ENCODE peak calls at places on chromosomes 11 and 22, in ten cellular contexts. Q is fibroblast of lung; B is prostate gland; I is CD8-positive, alpha-beta memory T cell; Z is Peyer's patch; T is thoracic aorta; S is left lung; A is aorta; F is GM23248; P is ovary. Y is an unnamed sample. For H3K4me1, the result is how much of the 10 kb centered on the place peaks cover.

GRCh38 chr22:21850660-21851059 is 16.8 kb downstream of the MAPK1 start:
- DNase-seq in B (no peak), Q (no peak), S (no peak), F (no peak), A (no peak), T (no peak), Z (no peak), I (no peak), P (no peak), Y (no peak)

GRCh38 chr11:78168539-78169477 is 19.6 kb downstream of the KCTD21 start:
- DNase-seq in F (peak), P (peak), B (peak), S (peak), A (peak), I (no peak), Q (peak), T (peak), Z (no peak), Y (peak)

GRCh38 chr11:47154738-47155570 is 21.7 kb downstream of the ARFGAP2 start:
- DNase-seq in I (no peak), Z (peak), T (no peak), Q (no peak), A (no peak), B (no peak), F (no peak), P (no peak), S (no peak), Y (no peak)

GRCh38 chr22:50530280-50530856 is 556 bp upstream of the TYMP start:
- DNase-seq in S (peak), I (no peak), Z (peak), Q (peak), P (peak), B (peak), T (no peak), F (peak), A (peak), Y (no peak)

GRCh38 chr11:118055966-118056365 is 20.9 kb upstream of the TMPRSS4 start:
- DNase-seq in F (no peak), I (no peak), P (no peak), Q (no peak), B (no peak), S (no peak), Z (no peak), A (no peak), T (no peak), Y (no peak)

GRCh38 chr11:134374891-134375550 is 37.0 kb downstream of the B3GAT1 start:
- DNase-seq in F (no peak), A (peak), I (no peak), Z (no peak), T (no peak), S (no peak), P (no peak), B (no peak), Q (no peak), Y (peak)

GRCh38 chr11:70606248-70606950 is 208.1 kb downstream of the CTTN start:
- DNase-seq in P (no peak), B (no peak), F (no peak), S (no peak), Q (no peak), Z (no peak), A (no peak), I (no peak), T (no peak), Y (no peak)

GRCh38 chr11:129460714-129461113 is 85.1 kb downstream of the BARX2 start:
- DNase-seq in P (no peak), A (no peak), B (no peak), Z (no peak), F (no peak), S (no peak), Q (no peak), T (no peak), I (no peak), Y (no peak)

GRCh38 chr11:73478737-73479347 is 102.6 kb downstream of the RELT start:
- DNase-seq in I (no peak), B (no peak), P (no peak), Z (no peak), S (no peak), Q (peak), T (no peak), A (no peak), F (peak), Y (no peak)

GRCh38 chr22:36249160-36249559 is 3.8 kb upstream of the APOL1 start:
- DNase-seq in T (no peak), Q (no peak), P (no peak), F (no peak), I (no peak), S (no peak), A (no peak), B (no peak), Z (no peak), Y (no peak)

GRCh38 chr11:6604081-6604626 is 580 bp downstream of the ILK start:
- DNase-seq in B (peak), F (peak), P (peak), Z (peak), T (no peak), S (no peak), Q (peak), I (peak), A (peak), Y (peak)

GRCh38 chr22:17366830-17367229 is 2.4 kb upstream of the CECR2 start:
- DNase-seq in Z (peak), B (no peak), Q (no peak), P (peak), S (peak), F (no peak), I (no peak), T (no peak), A (no peak), Y (no peak)

GRCh38 chr11:94417386-94417987 is 16.3 kb upstream of the GPR83 start:
- DNase-seq in A (no peak), B (no peak), I (no peak), T (no peak), F (peak), S (no peak), Q (peak), P (peak), Z (no peak), Y (no peak)

GRCh38 chr11:60825790-60826189 is 16.1 kb upstream of the CCDC86 start:
- DNase-seq in Z (no peak), F (no peak), I (no peak), A (no peak), B (no peak), P (no peak), T (no peak), S (no peak), Q (no peak), Y (no peak)

GRCh38 chr11:60831143-60831500 is 10.8 kb upstream of the CCDC86 start:
- DNase-seq in I (peak), Q (peak), S (peak), A (peak), F (peak), P (peak), Z (peak), T (peak), B (peak), Y (peak)

GRCh38 chr11:60834742-60835141 is 7.2 kb upstream of the CCDC86 start:
- DNase-seq in S (no peak), F (no peak), Q (no peak), P (no peak), A (no peak), I (no peak), Z (no peak), B (peak), T (no peak), Y (no peak)

GRCh38 chr11:60831501-60832079 is 10.3 kb upstream of the CCDC86 start:
- DNase-seq in Q (peak), A (no peak), I (no peak), B (no peak), T (no peak), F (peak), Z (no peak), P (no peak), S (no peak), Y (no peak)

DNA sequence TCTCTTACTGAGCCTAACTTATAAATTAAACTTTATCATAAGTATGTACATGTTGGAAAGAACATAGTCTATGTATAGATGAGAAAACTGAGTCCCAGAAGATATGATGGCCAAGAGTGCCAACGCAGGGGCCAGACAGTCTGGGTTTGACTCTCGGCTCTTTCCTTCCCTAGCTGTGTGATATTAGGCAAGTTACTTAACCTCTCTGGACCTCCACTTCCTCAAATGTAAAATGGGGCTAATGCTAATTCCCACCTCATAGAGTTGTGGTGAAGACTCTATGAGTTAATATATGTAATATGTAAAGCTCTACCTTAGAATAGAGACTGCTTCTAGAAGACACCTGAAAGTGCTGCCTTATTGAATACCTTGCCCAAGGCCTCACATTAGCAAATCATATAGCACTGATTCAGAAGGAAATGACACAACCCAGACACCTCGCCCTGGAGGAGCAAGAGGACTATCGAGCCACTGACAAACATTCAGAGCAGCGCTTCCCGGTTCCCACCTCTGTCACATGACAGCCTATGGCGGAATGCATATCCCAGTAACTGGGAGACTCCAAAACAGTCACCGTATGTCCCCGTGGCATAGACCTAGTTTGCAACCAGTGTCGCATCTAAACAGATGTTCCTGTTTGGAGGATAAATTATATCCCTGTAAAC is 11.3 kb upstream of the CCDC86 start:
- DNase-seq in Z (no peak), F (no peak), Q (no peak), S (no peak), B (no peak), P (no peak), T (no peak), A (no peak), I (peak), Y (no peak)
- H3K4me3 ChIP-seq in Z (no peak), F (no peak), Q (no peak), S (no peak), B (no peak), P (no peak), T (no peak), A (no peak), I (no peak), Y (no peak)

GRCh38 chr11:60307507-60308195 is 19.4 kb upstream of the MS4A6E start:
- DNase-seq in T (no peak), Q (no peak), F (no peak), B (no peak), S (no peak), P (no peak), Z (no peak), I (no peak), A (no peak), Y (no peak)

GRCh38 chr11:60305906-60306619 is 21.0 kb upstream of the MS4A6E start:
- DNase-seq in T (no peak), A (no peak), Q (no peak), F (peak), S (no peak), P (no peak), Z (no peak), B (no peak), I (no peak), Y (no peak)

GRCh38 chr11:60315866-60316265 is 11.2 kb upstream of the MS4A6E start:
- DNase-seq in F (no peak), S (no peak), T (no peak), B (no peak), P (no peak), Q (peak), A (no peak), I (no peak), Z (no peak), Y (no peak)

GRCh38 chr11:60314607-60315321 is 12.3 kb upstream of the MS4A6E start:
- DNase-seq in Z (no peak), F (no peak), P (no peak), Q (no peak), T (no peak), B (no peak), A (no peak), I (no peak), S (no peak), Y (no peak)

GRCh38 chr11:60310407-60310998 is 16.6 kb upstream of the MS4A6E start:
- DNase-seq in B (no peak), Q (no peak), F (no peak), Z (peak), P (no peak), A (peak), T (no peak), S (peak), I (no peak), Y (no peak)
- H3K4me1 ChIP-seq in B (under half), Q (under half), F (under half), Z (under half), P (under half), A (under half), T (under half), S (under half), I (under half), Y (under half)

GRCh38 chr11:45078236-45079074 is 68.0 kb upstream of the PRDM11 start:
- DNase-seq in Z (no peak), Q (no peak), S (no peak), B (no peak), T (no peak), I (no peak), P (no peak), A (no peak), F (peak), Y (peak)
- H3K4me3 ChIP-seq in Z (no peak), Q (no peak), S (no peak), B (no peak), T (no peak), I (no peak), P (no peak), A (no peak), F (no peak), Y (no peak)

GRCh38 chr11:10658621-10659338 is 34.8 kb downstream of the IRAG1 start:
- DNase-seq in B (no peak), F (no peak), Z (no peak), A (no peak), I (no peak), Q (peak), P (no peak), T (no peak), S (no peak), Y (no peak)
- H3K4me1 ChIP-seq in B (under half), F (half or more), Z (under half), A (under half), I (under half), Q (under half), P (under half), T (half or more), S (half or more), Y (under half)

GRCh38 chr11:88195908-88196307 is 20.7 kb upstream of the RAB38 start:
- DNase-seq in S (no peak), F (no peak), Z (no peak), B (no peak), Q (no peak), T (no peak), I (no peak), A (no peak), P (no peak), Y (no peak)
- H3K4me3 ChIP-seq in S (no peak), F (no peak), Z (no peak), B (no peak), Q (no peak), T (no peak), I (no peak), A (no peak), P (no peak), Y (no peak)

GRCh38 chr11:19736831-19737230 is 24.2 kb downstream of the NAV2 start:
- DNase-seq in Z (no peak), S (no peak), F (no peak), P (no peak), A (no peak), I (no peak), Q (no peak), T (no peak), B (no peak), Y (no peak)
- H3K4me1 ChIP-seq in Z (under half), S (under half), F (under half), P (under half), A (under half), I (under half), Q (under half), T (half or more), B (under half), Y (under half)

GRCh38 chr11:26134481-26135355 is 197.2 kb upstream of the ANO3 start:
- DNase-seq in Q (peak), S (no peak), B (no peak), I (no peak), F (peak), A (no peak), Z (no peak), T (no peak), P (no peak), Y (no peak)
- H3K4me3 ChIP-seq in Q (no peak), S (no peak), B (no peak), I (no peak), F (no peak), A (no peak), Z (no peak), T (no peak), P (no peak), Y (no peak)

GRCh38 chr11:9571766-9572120 is 1.7 kb upstream of the WEE1 start:
- DNase-seq in Z (no peak), F (no peak), B (no peak), P (no peak), A (no peak), I (no peak), Q (no peak), S (no peak), T (no peak), Y (no peak)
- H3K4me1 ChIP-seq in Z (under half), F (under half), B (under half), P (under half), A (under half), I (under half), Q (under half), S (under half), T (under half), Y (under half)

DNA sequence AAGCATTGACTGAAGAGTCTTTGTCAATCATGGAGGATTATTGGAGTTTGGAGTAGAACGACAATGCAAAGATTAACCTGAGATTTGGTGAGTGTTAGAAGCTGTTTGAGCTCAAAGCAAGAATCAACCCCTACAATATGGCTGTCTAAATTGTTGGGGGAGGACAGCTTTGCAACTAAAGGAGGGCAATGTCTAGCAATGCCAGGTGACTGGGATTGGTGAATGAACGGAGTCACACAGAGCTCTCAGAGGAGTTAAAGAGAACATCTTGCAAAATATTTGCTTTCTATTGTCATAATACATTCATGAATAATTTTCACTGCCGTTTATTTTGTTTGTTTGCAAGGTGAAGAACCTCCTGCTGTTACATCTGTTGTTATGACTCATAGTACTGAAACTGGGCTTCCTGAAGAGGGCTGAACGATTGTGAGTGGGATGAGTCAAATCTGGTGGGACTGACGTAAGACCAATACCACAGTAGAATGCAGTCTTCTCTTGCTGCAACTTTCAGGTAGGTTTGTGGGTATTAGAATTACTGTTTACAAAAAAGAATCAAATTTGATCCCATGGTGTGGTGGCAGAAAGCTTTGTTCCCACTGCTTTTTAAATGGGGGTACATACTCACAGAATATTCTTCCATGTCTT is 281.9 kb downstream of the CADM1 start:
- DNase-seq in F (peak), S (no peak), B (no peak), T (no peak), P (no peak), I (peak), Z (no peak), Q (peak), A (no peak), Y (no peak)
- H3K4me3 ChIP-seq in F (no peak), S (no peak), B (no peak), T (no peak), P (no peak), I (no peak), Z (no peak), Q (no peak), A (no peak), Y (no peak)

GRCh38 chr11:65298655-65299179 is 15.9 kb upstream of the CDC42EP2 start:
- DNase-seq in T (no peak), F (peak), Z (no peak), I (no peak), A (peak), P (peak), S (no peak), Q (peak), B (no peak), Y (peak)
- H3K4me1 ChIP-seq in T (under half), F (under half), Z (under half), I (under half), A (under half), P (under half), S (under half), Q (under half), B (under half), Y (under half)